ENCODE peak calls at places on chromosomes 7 and 10, in five cellular contexts. O, X, U, H and C are unnamed samples.

GRCh38 chr10:132248455-132249231 is 59.1 kb downstream of the STK32C start:
- DNase-seq in H (no peak), O (peak), X (peak), U (peak), C (no peak)

GRCh38 chr10:73956476-73957338 is 41.2 kb upstream of the VCL start:
- DNase-seq in X (peak), O (no peak), H (no peak), U (no peak), C (no peak)

GRCh38 chr7:45599851-45600706 is 25.9 kb downstream of the ADCY1 start:
- DNase-seq in H (no peak), O (no peak), U (no peak), X (no peak), C (no peak)

GRCh38 chr7:3042861-3043489 is 692 bp downstream of the CARD11 start:
- DNase-seq in X (no peak), U (no peak), H (no peak), O (no peak), C (no peak)

GRCh38 chr7:35891004-35891830 is 90.4 kb downstream of the SEPTIN7 start:
- DNase-seq in H (no peak), O (no peak), X (no peak), U (no peak), C (no peak)

GRCh38 chr7:88791891-88792290 is 3.6 kb downstream of the TEX47 start:
- DNase-seq in O (no peak), X (no peak), U (no peak), H (no peak), C (no peak)

GRCh38 chr10:1488970-1489548 is 248.3 kb downstream of the ADARB2 start:
- DNase-seq in X (no peak), H (no peak), O (no peak), U (no peak), C (no peak)

GRCh38 chr10:60943372-60944158 is 420 bp downstream of the RHOBTB1 start:
- DNase-seq in O (peak), U (peak), X (peak), H (no peak), C (peak)

GRCh38 chr10:14659626-14660196 is 115.0 kb downstream of the FAM107B start:
- DNase-seq in X (no peak), O (no peak), H (no peak), U (peak), C (peak)

GRCh38 chr7:66748127-66748511 is 7.6 kb downstream of the RABGEF1 start:
- DNase-seq in O (no peak), H (no peak), X (peak), U (no peak), C (no peak)

GRCh38 chr10:79405221-79405994 is 40.0 kb downstream of the ZCCHC24 start:
- DNase-seq in H (no peak), U (peak), O (no peak), X (no peak), C (no peak)

GRCh38 chr7:47535033-47535703 is 46.7 kb downstream of the TNS3 start:
- DNase-seq in H (no peak), X (no peak), O (peak), U (no peak), C (no peak)